ENCODE peak calls at places on chromosomes 1 and 21, in seven cellular contexts. S is neuronal stem cell, K is H1, Y is H9, Q is IMR-90, Z is mesendoderm, X is mesenchymal stem cell. O is an unnamed sample.
A peak's percentile ranks its signal among the peaks of the same experiment; 100 is the strongest.

GRCh38 chr1:42282024-42282579 is 52.9 kb downstream of the FOXJ3 start:
- DNase-seq in Z (no peak), K (no peak), X (peak; percentile 58), S (no peak), Q (peak; percentile 65), Y (no peak), O (peak; percentile 83)

GRCh38 chr1:63662846-63663245 is 69.6 kb downstream of the PGM1 start:
- DNase-seq in Y (peak; percentile 76), Z (peak; percentile 75), K (peak; percentile 62), X (no peak), Q (peak; percentile 64), S (no peak), O (peak; percentile 95)

GRCh38 chr21:37863842-37864241 is 52.4 kb downstream of the KCNJ6 start:
- DNase-seq in K (no peak), Z (no peak), Q (peak; percentile 94), Y (no peak), X (peak; percentile 92), S (no peak), O (peak; percentile 46)

GRCh38 chr1:66254785-66255184 is 279.2 kb upstream of the SGIP1 start:
- DNase-seq in Q (no peak), Z (no peak), S (no peak), X (no peak), K (no peak), Y (no peak), O (no peak)

GRCh38 chr1:65392497-65392896 is 28.0 kb upstream of the LEPR start:
- DNase-seq in Q (no peak), Z (no peak), Y (no peak), X (no peak), S (no peak), K (no peak), O (no peak)

GRCh38 chr1:68320349-68320748 is 88.0 kb upstream of the WLS start:
- DNase-seq in Y (peak; percentile 58), X (no peak), S (no peak), Q (no peak), Z (peak; percentile 79), K (no peak), O (peak; percentile 32)

GRCh38 chr21:40120944-40121575 is 253.8 kb downstream of the PCP4 start:
- DNase-seq in Q (peak; percentile 1), Z (peak; percentile 25), X (no peak), Y (no peak), S (peak; percentile 9), K (no peak), O (no peak)

GRCh38 chr1:58968360-58968952 is 184.6 kb upstream of the JUN start:
- DNase-seq in K (no peak), S (no peak), Y (no peak), Z (no peak), X (peak; percentile 54), Q (peak; percentile 46), O (no peak)

GRCh38 chr1:149962039-149962647 is 25.5 kb upstream of the MTMR11 start:
- DNase-seq in K (no peak), Z (peak; percentile 67), Q (peak; percentile 82), Y (peak; percentile 41), S (peak; percentile 41), X (peak; percentile 81), O (peak; percentile 55)

GRCh38 chr1:76585980-76586674 is 281.2 kb upstream of the ST6GALNAC5 start:
- DNase-seq in Y (no peak), Z (no peak), X (no peak), Q (no peak), S (no peak), K (no peak), O (no peak)

GRCh38 chr1:76583237-76583868 is 283.9 kb upstream of the ST6GALNAC5 start:
- DNase-seq in X (no peak), S (no peak), K (no peak), Y (no peak), Z (no peak), Q (no peak), O (no peak)

GRCh38 chr1:76580206-76580605 is 287.1 kb upstream of the ST6GALNAC5 start:
- DNase-seq in X (no peak), Z (peak; percentile 8), S (no peak), Y (no peak), K (no peak), Q (no peak), O (no peak)

GRCh38 chr1:76587213-76587612 is 280.1 kb upstream of the ST6GALNAC5 start:
- DNase-seq in Y (no peak), Z (no peak), Q (no peak), S (no peak), X (no peak), K (no peak), O (no peak)

GRCh38 chr1:76583875-76584477 is 283.3 kb upstream of the ST6GALNAC5 start:
- DNase-seq in S (no peak), K (no peak), Y (no peak), Z (no peak), X (no peak), Q (no peak), O (no peak)
- H2AK5ac ChIP-seq in S (no peak overlapping the region), K (no peak overlapping the region), Y (no peak overlapping the region), Z (no peak overlapping the region), X (no peak overlapping the region), Q (no peak overlapping the region), O (no peak overlapping the region)

DNA sequence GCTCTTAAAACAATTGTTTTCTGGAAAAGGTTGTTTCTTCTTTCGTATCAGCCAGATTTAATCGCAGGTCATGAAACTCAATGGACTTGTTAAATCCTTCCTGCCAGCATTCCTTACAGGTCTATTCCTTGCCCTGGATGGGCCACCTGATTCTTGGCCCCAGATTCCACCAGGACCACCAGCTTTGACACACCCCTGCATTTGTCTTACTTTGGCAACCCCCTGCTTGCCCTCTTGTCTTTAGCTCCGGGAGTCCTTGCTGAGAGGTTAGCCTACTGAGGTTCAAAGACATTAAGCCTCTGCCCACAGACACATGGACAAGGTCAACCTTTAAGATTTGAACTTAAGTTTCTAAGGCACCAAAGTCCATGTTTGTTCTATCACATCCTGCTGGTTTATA is 27.1 kb upstream of the DAB1 start:
- DNase-seq in S (no peak), Z (peak; percentile 35), X (no peak), Y (peak; percentile 29), K (peak; percentile 34), Q (no peak), O (no peak)
- H2AK5ac ChIP-seq in S (no peak overlapping the region), Z (no peak overlapping the region), X (no peak overlapping the region), Y (no peak overlapping the region), K (no peak overlapping the region), Q (no peak overlapping the region), O (no peak overlapping the region)

GRCh38 chr1:44784094-44785026 is 3.6 kb downstream of the BEST4 start:
- DNase-seq in Z (peak; percentile 63), Y (peak; percentile 61), Q (no peak), S (no peak), K (no peak), X (no peak), O (no peak)
- H2AK5ac ChIP-seq in Z (no peak overlapping the region), Y (no peak overlapping the region), Q (peak overlapping the region; percentile 43), S (peak overlapping the region; percentile 93), K (no peak overlapping the region), X (peak overlapping the region; percentile 9), O (no peak overlapping the region)

DNA sequence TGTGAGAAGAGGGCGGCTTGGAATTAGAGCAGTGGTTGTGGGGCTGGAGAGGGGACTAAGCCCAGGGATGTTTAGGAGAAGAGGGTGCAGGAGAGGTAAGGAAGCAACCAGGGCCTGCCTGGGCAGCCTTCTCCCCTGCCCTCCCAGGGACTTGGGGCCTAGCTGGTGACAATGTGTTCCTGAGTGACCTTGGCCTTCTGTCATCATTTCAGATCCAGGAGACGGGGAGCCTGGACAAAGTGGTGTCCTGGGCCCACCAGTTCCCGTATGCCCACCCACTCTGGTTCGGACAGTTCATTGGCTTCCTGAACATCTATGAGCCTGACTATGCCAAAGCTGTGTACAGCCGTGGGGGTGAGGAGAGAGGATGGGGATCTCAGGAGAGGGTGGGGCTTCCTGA is 11.8 kb downstream of the CYP4B1 start:
- DNase-seq in S (no peak), Z (no peak), K (no peak), X (no peak), Q (no peak), Y (no peak), O (no peak)
- H2AK5ac ChIP-seq in S (no peak overlapping the region), Z (no peak overlapping the region), K (no peak overlapping the region), X (no peak overlapping the region), Q (no peak overlapping the region), Y (no peak overlapping the region), O (no peak overlapping the region)

GRCh38 chr1:211198880-211199279 is 60.3 kb upstream of the RCOR3 start:
- DNase-seq in Y (no peak), K (no peak), Z (no peak), X (no peak), Q (no peak), S (no peak), O (no peak)
- H2AK5ac ChIP-seq in Y (no peak overlapping the region), K (no peak overlapping the region), Z (no peak overlapping the region), X (no peak overlapping the region), Q (no peak overlapping the region), S (no peak overlapping the region), O (no peak overlapping the region)

GRCh38 chr1:165259706-165260105 is 96.8 kb downstream of the LMX1A start:
- DNase-seq in K (no peak), Q (no peak), Z (no peak), S (no peak), X (no peak), Y (no peak), O (no peak)
- H2AK5ac ChIP-seq in K (no peak overlapping the region), Q (no peak overlapping the region), Z (no peak overlapping the region), S (no peak overlapping the region), X (no peak overlapping the region), Y (no peak overlapping the region), O (no peak overlapping the region)

DNA sequence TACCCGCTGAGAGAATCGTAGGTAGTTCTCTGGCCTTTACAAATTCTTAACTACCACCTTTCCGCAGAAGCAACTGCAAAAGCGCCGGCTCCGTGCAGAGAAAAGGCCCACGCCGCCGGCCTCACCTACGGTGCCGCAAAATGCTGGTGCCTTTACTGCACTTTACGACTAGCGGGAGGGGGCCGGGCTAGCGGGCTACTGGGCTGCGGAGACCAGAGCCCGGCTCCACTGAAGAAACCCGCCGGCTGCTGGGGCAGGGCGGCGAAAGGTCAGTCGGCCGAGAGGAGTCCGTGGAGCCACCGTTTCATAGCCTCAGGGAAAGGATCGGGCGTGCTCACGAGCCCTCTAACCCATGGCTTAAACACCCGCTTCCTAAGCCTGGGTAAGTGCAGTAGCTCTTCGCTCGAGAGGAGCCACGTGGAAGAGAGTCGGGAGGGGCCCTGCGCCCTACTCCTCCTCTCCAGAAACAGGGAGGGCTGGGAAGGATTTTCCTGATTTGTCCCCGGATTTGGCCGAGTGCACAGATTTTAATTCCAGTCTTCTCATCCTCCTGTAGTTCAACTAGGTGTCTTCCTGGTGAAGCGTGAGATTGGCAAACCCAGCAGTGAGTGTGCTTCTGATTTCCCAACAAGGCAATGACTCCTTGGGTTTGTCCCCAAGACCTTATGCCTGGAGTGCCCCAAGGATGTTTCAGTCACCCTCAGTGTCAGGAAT is at the start of gene DPH5:
- DNase-seq in X (peak; percentile 95), K (peak; percentile 65), Y (peak; percentile 91), Z (peak; percentile 96), Q (peak; percentile 91), S (peak; percentile 85), O (peak; percentile 88)
- H2AK5ac ChIP-seq in X (peak within 1 kb of the TSS; percentile 53), K (no peak within 1 kb of the TSS), Y (no peak within 1 kb of the TSS), Z (peak within 1 kb of the TSS; percentile 77), Q (peak within 1 kb of the TSS; percentile 91), S (no peak within 1 kb of the TSS), O (peak within 1 kb of the TSS; percentile 73)